ENCODE peak calls at places on chromosomes 5 and 9, in four cellular contexts. J, B, U and S are unnamed samples.

GRCh38 chr9:626591-626990 is 214.9 kb upstream of the DMRT1 start:
- DNase-seq in J (no peak), B (no peak), U (peak), S (no peak)

GRCh38 chr9:69785757-69786156 is 25.9 kb upstream of the PTAR1 start:
- DNase-seq in J (peak), B (no peak), U (peak), S (no peak)

GRCh38 chr9:16515207-16515606 is 355.3 kb downstream of the BNC2 start:
- DNase-seq in J (peak), B (no peak), U (peak), S (peak)

GRCh38 chr9:95510610-95511231 is 6.0 kb downstream of the PTCH1 start:
- DNase-seq in J (peak), B (peak), U (peak), S (peak)

GRCh38 chr5:305459-305858 is 16.1 kb upstream of the AHRR start:
- DNase-seq in J (no peak), B (no peak), U (no peak), S (no peak)

GRCh38 chr5:177546262-177546741 is 8.1 kb downstream of the FAM193B start:
- DNase-seq in J (no peak), B (no peak), U (peak), S (peak)

GRCh38 chr5:178069909-178070308 is 43.4 kb upstream of the N4BP3 start:
- DNase-seq in J (peak), B (peak), U (peak), S (no peak)

GRCh38 chr5:169631360-169631759 is 5.7 kb upstream of the DOCK2 start:
- DNase-seq in J (no peak), B (no peak), U (peak), S (no peak)

GRCh38 chr9:16333697-16334096 is 536.8 kb downstream of the BNC2 start:
- DNase-seq in J (no peak), B (no peak), U (peak), S (no peak)

GRCh38 chr9:126612813-126613641 is 701 bp upstream of the LMX1B start:
- DNase-seq in J (peak), B (no peak), U (peak), S (no peak)

GRCh38 chr5:83528439-83528769 is 56.9 kb downstream of the VCAN start:
- DNase-seq in J (no peak), B (no peak), U (no peak), S (no peak)

GRCh38 chr5:131491749-131492148 is 143.3 kb downstream of the RAPGEF6 start:
- DNase-seq in J (no peak), B (no peak), U (peak), S (no peak)

GRCh38 chr9:9913276-9913832 is 699.4 kb downstream of the PTPRD start:
- DNase-seq in J (no peak), B (no peak), U (no peak), S (no peak)

GRCh38 chr9:123470121-123470851 is 114.3 kb downstream of the CRB2 start:
- DNase-seq in J (no peak), B (no peak), U (no peak), S (no peak)

GRCh38 chr9:93575706-93576295 is 583 bp upstream of the PHF2 start:
- DNase-seq in J (peak), B (no peak), U (peak), S (no peak)